ENCODE peak calls at places on chromosomes 12 and 14, in ten cellular contexts. K, E, W, D, Y, Z, U, M, P and H are unnamed samples.

GRCh38 chr12:49225551-49226166 is 36.8 kb upstream of the TUBA1A start:
- DNase-seq in D (no peak), Z (no peak), W (no peak), U (no peak), P (no peak), E (no peak), K (peak; percentile 40), Y (no peak), M (no peak), H (no peak)

GRCh38 chr14:101932668-101933067 is 31.7 kb upstream of the DYNC1H1 start:
- DNase-seq in P (no peak), W (no peak), K (peak; percentile 28), Y (no peak), U (peak; percentile 34), Z (no peak), M (no peak), D (no peak), E (no peak), H (no peak)

GRCh38 chr14:104708606-104709268 is 15.3 kb upstream of the ADSS1 start:
- DNase-seq in W (peak; percentile 74), Y (peak; percentile 61), E (peak; percentile 78), Z (no peak), P (peak; percentile 64), M (peak; percentile 42), U (no peak), D (peak; percentile 99), K (peak; percentile 39), H (no peak)

GRCh38 chr12:113770389-113770865 is 195.7 kb downstream of the RBM19 start:
- DNase-seq in M (no peak), Y (no peak), Z (no peak), W (no peak), E (no peak), P (no peak), K (no peak), D (no peak), U (no peak), H (no peak)

GRCh38 chr12:104788848-104789271 is 169.2 kb downstream of the SLC41A2 start:
- DNase-seq in D (no peak), W (no peak), E (no peak), U (no peak), Z (no peak), K (no peak), M (no peak), Y (peak; percentile 14), P (no peak), H (no peak)

GRCh38 chr12:20620311-20620710 is 74.8 kb upstream of the SLCO1C1 start:
- DNase-seq in M (no peak), E (no peak), K (peak; percentile 13), Y (no peak), P (no peak), W (no peak), Z (no peak), U (no peak), D (no peak), H (no peak)

GRCh38 chr14:93019367-93019843 is 96.3 kb downstream of the ITPK1 start:
- DNase-seq in K (no peak), U (peak; percentile 88), M (peak; percentile 79), W (peak; percentile 58), Z (no peak), E (no peak), Y (no peak), D (no peak), P (no peak), H (no peak)

GRCh38 chr14:72926292-72927028 is at the start of gene DCAF4:
- DNase-seq in D (peak; percentile 98), P (peak; percentile 99), Z (peak; percentile 97), M (peak; percentile 97), K (peak; percentile 98), W (peak; percentile 94), U (peak; percentile 98), E (peak; percentile 91), Y (peak; percentile 99), H (peak; percentile 93)

GRCh38 chr14:98408024-98408555 is 863.9 kb downstream of the BCL11B start:
- DNase-seq in D (no peak), U (no peak), W (no peak), K (no peak), Z (no peak), E (no peak), P (no peak), Y (no peak), M (no peak), H (no peak)

GRCh38 chr14:96799489-96800056 is 2.4 kb downstream of the VRK1 start:
- DNase-seq in M (no peak), K (no peak), P (no peak), E (no peak), Y (no peak), D (no peak), Z (no peak), W (no peak), U (no peak), H (no peak)

DNA sequence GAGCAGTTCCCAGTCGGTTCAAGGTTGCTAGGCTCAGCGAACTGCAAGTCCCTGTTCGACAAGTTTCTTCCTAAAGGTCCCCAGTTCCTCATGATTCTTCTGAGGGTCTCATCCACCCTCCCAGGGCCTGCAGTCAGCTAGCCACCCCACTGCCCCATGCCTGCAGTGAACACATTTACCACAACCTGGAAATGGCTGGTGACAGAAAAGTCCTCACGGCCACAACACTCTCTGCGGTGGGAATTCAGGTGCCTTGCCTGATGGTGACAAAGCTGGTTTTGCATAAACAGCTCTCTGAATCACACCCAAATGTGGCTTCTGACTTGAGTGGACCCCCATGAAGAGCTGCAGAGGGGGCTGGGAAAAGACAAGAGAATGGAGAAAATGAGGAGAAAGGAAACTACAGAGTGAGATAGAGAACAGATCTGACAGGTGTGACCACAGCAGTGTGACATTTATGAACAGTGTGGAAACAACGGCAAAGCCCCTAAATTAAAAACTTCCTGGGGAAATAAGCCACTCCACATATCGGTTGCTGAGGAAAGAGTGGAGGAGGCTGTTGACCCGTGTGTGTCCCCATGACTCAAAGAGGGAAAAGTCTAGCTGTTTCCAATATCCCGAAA is 1.3 kb upstream of the CD27 start:
- DNase-seq in E (no peak), W (no peak), Z (no peak), U (peak; percentile 36), P (no peak), K (no peak), M (no peak), D (no peak), Y (no peak), H (no peak)
- TF ChIP-seq POLR2A in E (no peak), W (no peak), Z (no peak), U (no peak), P (no peak), K (no peak), M (no peak), D (peak; percentile 61), Y (no peak), H (no peak)

DNA sequence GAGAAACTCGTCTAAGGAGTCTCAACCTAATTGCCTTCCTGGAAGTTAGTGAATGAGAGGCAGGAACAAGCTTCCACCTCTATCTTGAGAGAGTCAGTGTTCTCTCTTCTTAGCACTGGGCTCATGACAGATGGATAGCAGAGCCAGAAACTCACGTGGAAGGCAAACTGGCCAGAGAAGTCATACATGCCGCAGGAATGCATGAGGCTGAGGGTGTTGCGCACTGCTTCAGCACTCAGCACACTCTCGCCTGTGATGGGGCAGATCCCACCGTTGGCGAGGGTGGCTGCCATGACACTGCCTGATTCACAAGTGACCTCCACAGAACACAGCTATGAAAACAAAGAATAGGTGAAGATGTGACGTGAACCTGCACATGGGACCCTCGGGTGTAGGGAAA is 6.0 kb downstream of the SPRYD4 start:
- DNase-seq in W (no peak), P (no peak), U (no peak), Y (no peak), D (no peak), Z (no peak), E (no peak), K (no peak), M (no peak), H (no peak)
- TF ChIP-seq POLR2A in W (no peak), P (no peak), U (no peak), Y (no peak), D (no peak), Z (no peak), E (no peak), K (no peak), M (no peak), H (no peak)

GRCh38 chr14:20723458-20723857 is 22.2 kb upstream of the EDDM3A start:
- DNase-seq in M (no peak), K (no peak), D (no peak), Z (no peak), P (no peak), U (no peak), Y (no peak), W (no peak), E (no peak), H (no peak)

GRCh38 chr14:20722016-20722415 is 23.7 kb upstream of the EDDM3A start:
- DNase-seq in W (no peak), M (no peak), D (no peak), Y (no peak), K (no peak), E (no peak), P (no peak), U (no peak), Z (no peak), H (no peak)

GRCh38 chr14:20719777-20720176 is 25.9 kb upstream of the EDDM3A start:
- DNase-seq in U (no peak), D (no peak), Z (no peak), P (peak; percentile 75), W (no peak), E (no peak), Y (peak; percentile 8), K (no peak), M (peak; percentile 16), H (no peak)

DNA sequence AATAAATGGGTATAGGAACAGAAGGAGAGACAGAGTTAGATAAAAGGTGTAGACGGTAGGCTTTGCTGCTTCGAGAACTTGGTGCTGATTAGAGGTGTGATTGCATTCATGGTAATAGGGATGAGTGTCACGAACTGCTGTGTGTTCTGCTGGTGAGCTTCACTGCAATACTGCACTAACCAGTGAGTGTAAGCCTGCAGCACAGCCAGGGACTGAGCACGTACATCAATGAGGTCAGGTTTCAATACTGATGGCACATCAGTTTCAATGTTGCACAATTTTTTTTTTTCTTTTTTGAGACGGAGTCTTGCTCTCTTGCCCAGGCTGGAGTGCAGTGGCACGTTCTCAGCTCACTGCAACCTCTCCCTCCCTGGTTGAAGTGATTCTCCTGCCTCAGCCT is 24.9 kb upstream of the EDDM3A start:
- DNase-seq in Y (no peak), Z (no peak), P (no peak), M (no peak), E (no peak), K (no peak), D (no peak), W (no peak), U (no peak), H (no peak)
- TF ChIP-seq POLR2A in Y (no peak), Z (no peak), P (no peak), M (no peak), E (no peak), K (no peak), D (no peak), W (no peak), U (no peak), H (no peak)

DNA sequence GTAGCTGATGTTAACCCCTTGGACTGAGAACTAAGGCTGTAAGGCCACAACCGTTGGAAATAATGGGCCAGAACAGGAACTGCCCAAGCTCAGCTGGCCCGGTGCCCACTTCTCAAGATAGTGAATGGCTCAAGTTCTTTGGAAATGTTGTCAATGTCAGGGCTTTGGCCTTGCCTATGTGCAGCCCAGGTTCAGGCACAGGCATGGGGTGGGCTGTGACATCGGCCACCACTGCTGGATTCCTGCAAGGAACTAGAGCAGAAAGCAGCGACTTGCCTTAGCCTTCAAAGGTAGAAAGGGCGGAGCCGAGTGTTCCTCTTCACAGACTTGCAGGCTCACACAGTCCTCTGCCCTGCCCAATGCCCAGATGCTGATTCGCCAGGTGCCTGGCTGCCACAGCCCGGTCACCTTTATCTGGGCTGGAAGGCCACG is 291.2 kb downstream of the ZFP36L1 start:
- DNase-seq in D (no peak), W (no peak), K (no peak), E (peak; percentile 64), Z (no peak), Y (peak; percentile 99), P (peak; percentile 68), M (no peak), U (no peak), H (no peak)
- TF ChIP-seq POLR2A in D (no peak), W (no peak), K (no peak), E (no peak), Z (no peak), Y (no peak), P (no peak), M (no peak), U (no peak), H (no peak)